ENCODE peak calls at places on chromosome 18, in five cellular contexts. T is mucosa of descending colon, G is PC-3, C is tibial artery, K is transverse colon. E is an unnamed sample.
A peak's percentile ranks its signal among the peaks of the same experiment; 100 is the strongest.

GRCh38 chr18:72808688-72809087 is 59.1 kb downstream of the NETO1 start:
- DNase-seq in G (no peak), K (no peak), T (no peak), C (no peak), E (no peak)

GRCh38 chr18:70288851-70289328 is at the start of gene SOCS6:
- DNase-seq in T (peak; percentile 75), G (peak; percentile 63), C (peak; percentile 41), K (peak; percentile 63), E (peak; percentile 41)

GRCh38 chr18:73270919-73271318 is 403.1 kb upstream of the NETO1 start:
- DNase-seq in G (no peak), C (no peak), K (no peak), T (no peak), E (no peak)

GRCh38 chr18:62072370-62072769 is 114.5 kb downstream of the PIGN start:
- DNase-seq in T (no peak), G (no peak), K (no peak), C (no peak), E (no peak)

GRCh38 chr18:26746284-26747130 is 119.0 kb downstream of the AQP4 start:
- DNase-seq in G (peak; percentile 67), T (no peak), K (no peak), C (no peak), E (no peak)

GRCh38 chr18:47883771-47884413 is 46.6 kb downstream of the SMAD2 start:
- DNase-seq in K (no peak), G (peak; percentile 51), T (no peak), C (no peak), E (no peak)

GRCh38 chr18:8705280-8705940 is at the start of gene MTCL1:
- DNase-seq in G (peak; percentile 57), K (no peak), C (no peak), T (peak; percentile 66), E (peak; percentile 67)

GRCh38 chr18:37665346-37665745 is 99.7 kb upstream of the CELF4 start:
- DNase-seq in T (no peak), G (no peak), C (no peak), K (no peak), E (no peak)

GRCh38 chr18:36158261-36158867 is 28.7 kb downstream of the ELP2 start:
- DNase-seq in T (no peak), C (no peak), K (no peak), G (no peak), E (no peak)

GRCh38 chr18:24763765-24764548 is 303.5 kb downstream of the HRH4 start:
- DNase-seq in G (peak; percentile 4), C (peak; percentile 30), T (no peak), K (no peak), E (no peak)

GRCh38 chr18:58045265-58046086 is 1.4 kb downstream of the NEDD4L start:
- DNase-seq in T (peak; percentile 85), G (peak; percentile 86), C (peak; percentile 28), K (peak; percentile 78), E (peak; percentile 68)

GRCh38 chr18:78228974-78229373 is 750.6 kb upstream of the SALL3 start:
- DNase-seq in G (no peak), C (no peak), K (no peak), T (no peak), E (no peak)

GRCh38 chr18:48545690-48546365 is 7.0 kb downstream of the CTIF start:
- DNase-seq in T (no peak), G (no peak), C (peak; percentile 49), K (peak; percentile 40), E (no peak)

GRCh38 chr18:13221821-13222220 is 3.3 kb downstream of the LDLRAD4 start:
- DNase-seq in G (no peak), K (peak; percentile 51), T (peak; percentile 71), C (peak; percentile 61), E (no peak)

GRCh38 chr18:8952796-8953760 is 149.4 kb upstream of the NDUFV2 start:
- DNase-seq in C (no peak), K (no peak), T (no peak), G (peak; percentile 77), E (no peak)

GRCh38 chr18:37721544-37722302 is 156.1 kb upstream of the CELF4 start:
- DNase-seq in C (no peak), G (no peak), T (no peak), K (no peak), E (no peak)

GRCh38 chr18:31574359-31574758 is 17.3 kb upstream of the TTR start:
- DNase-seq in G (no peak), C (no peak), K (no peak), T (no peak), E (no peak)

GRCh38 chr18:40124107-40124506 is 1830.9 kb upstream of the PIK3C3 start:
- DNase-seq in C (no peak), G (peak; percentile 52), T (no peak), K (no peak), E (no peak)

GRCh38 chr18:3016584-3017292 is 3.8 kb upstream of the LPIN2 start:
- DNase-seq in K (no peak), T (no peak), G (no peak), C (no peak), E (no peak)

GRCh38 chr18:9482790-9483189 is 7.5 kb downstream of the RALBP1 start:
- DNase-seq in T (no peak), G (no peak), K (no peak), C (no peak), E (no peak)

GRCh38 chr18:9762561-9762960 is 54.5 kb downstream of the RAB31 start:
- DNase-seq in G (no peak), C (no peak), T (no peak), K (no peak), E (no peak)

GRCh38 chr18:2515908-2516625 is 55.2 kb downstream of the METTL4 start:
- DNase-seq in G (peak; percentile 98), T (no peak), K (no peak), C (no peak), E (no peak)

GRCh38 chr18:57898506-57899124 is 95.5 kb upstream of the ATP8B1 start:
- DNase-seq in C (no peak), T (no peak), G (peak; percentile 33), K (no peak), E (no peak)

GRCh38 chr18:47997338-47997780 is 66.9 kb upstream of the SMAD2 start:
- DNase-seq in C (no peak), T (no peak), G (no peak), K (no peak), E (no peak)

GRCh38 chr18:3870914-3871313 is 420.9 kb downstream of the TGIF1 start:
- DNase-seq in C (no peak), G (no peak), K (no peak), T (no peak), E (no peak)

GRCh38 chr18:48032876-48033769 is 102.7 kb upstream of the SMAD2 start:
- DNase-seq in G (peak; percentile 47), C (peak; percentile 18), T (no peak), K (no peak), E (no peak)

GRCh38 chr18:25650201-25650941 is 298.4 kb upstream of the ZNF521 start:
- DNase-seq in T (no peak), K (no peak), C (no peak), G (no peak), E (no peak)

GRCh38 chr18:39199231-39199855 is 1633.7 kb upstream of the CELF4 start:
- DNase-seq in K (no peak), C (no peak), T (no peak), G (no peak), E (no peak)

GRCh38 chr18:63545094-63545493 is 2.9 kb downstream of the SERPINB12 start:
- DNase-seq in C (no peak), G (no peak), T (no peak), K (no peak), E (no peak)

GRCh38 chr18:23618862-23619387 is 32.6 kb upstream of the NPC1 start:
- DNase-seq in T (peak; percentile 63), C (no peak), G (no peak), K (no peak), E (no peak)

GRCh38 chr18:23617412-23618009 is 31.2 kb upstream of the NPC1 start:
- DNase-seq in G (no peak), K (no peak), T (no peak), C (no peak), E (no peak)

GRCh38 chr18:23616258-23616657 is 30.0 kb upstream of the NPC1 start:
- DNase-seq in G (no peak), K (no peak), T (no peak), C (no peak), E (no peak)

GRCh38 chr18:23623040-23623439 is 36.7 kb upstream of the NPC1 start:
- DNase-seq in G (no peak), C (no peak), K (no peak), T (no peak), E (no peak)

DNA sequence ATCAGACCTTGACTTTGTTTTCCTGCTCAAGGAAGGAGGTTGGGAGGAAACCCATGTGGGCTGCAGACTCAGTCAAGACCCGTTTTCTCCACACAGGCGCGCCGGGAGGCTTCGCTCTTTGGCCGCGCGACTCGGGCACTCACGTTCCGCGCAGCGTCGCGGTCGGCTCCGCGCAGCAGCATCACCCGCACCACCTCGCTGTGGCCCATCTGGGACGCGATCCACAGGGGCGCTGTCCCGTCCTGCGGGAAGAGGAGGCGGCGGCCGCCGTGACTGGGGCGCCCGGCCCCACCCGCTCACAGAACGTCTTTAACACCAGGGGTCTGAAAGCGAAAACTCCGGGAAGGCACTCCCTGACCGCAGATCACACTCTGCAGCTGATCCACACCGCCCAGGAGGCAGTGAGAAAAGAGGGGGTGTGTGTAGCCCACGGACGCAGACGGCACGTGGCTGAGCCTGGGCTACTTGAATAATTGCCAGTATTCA is 33.1 kb upstream of the NPC1 start:
- DNase-seq in G (no peak), K (peak; percentile 17), T (no peak), C (no peak), E (no peak)
- TF ChIP-seq CTCF in G (no peak), K (no peak), T (no peak), C (no peak), E (no peak)

DNA sequence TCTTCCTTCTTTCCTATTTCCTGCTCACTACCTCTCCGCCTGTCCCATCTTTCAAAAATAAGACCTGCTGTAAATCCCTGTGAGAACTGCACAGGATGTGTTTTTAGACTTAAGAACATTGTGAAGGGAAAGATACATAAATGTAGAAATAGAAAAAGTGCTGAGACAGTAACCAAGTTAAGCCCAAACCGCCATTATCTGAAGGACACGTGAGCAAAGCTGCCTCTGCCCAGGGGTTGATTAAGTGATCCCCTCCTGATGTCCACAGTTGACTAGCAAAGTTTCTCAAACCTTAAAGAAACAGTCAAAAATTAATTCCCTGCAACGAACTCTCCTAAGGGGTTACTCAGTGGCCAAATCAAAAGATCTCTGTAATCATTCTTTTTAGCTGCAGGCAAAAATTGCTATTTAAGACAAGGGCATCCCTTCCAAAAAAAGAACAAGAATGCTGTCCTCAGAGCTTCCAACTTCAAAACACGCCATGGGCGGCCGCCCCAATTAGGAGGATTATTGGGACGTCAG is 48.2 kb downstream of the ZNF516 start:
- DNase-seq in C (no peak), K (no peak), G (no peak), T (no peak), E (no peak)
- H3K4me1 ChIP-seq in C (no peaks in the 10 kb centered on the region), K (peaks cover 39% of the 10 kb centered on the region), G (peaks cover 16% of the 10 kb centered on the region), T (peaks cover 25% of the 10 kb centered on the region), E (no peaks in the 10 kb centered on the region)

GRCh38 chr18:79245517-79246001 is 150.2 kb upstream of the NFATC1 start:
- DNase-seq in G (peak; percentile 93), T (peak; percentile 66), K (peak; percentile 46), C (no peak), E (no peak)
- H3K4me3 ChIP-seq in G (peak overlapping the region; percentile 59), T (no peak overlapping the region), K (no peak overlapping the region), C (no peak overlapping the region), E (no peak overlapping the region)

GRCh38 chr18:21741511-21742322 is 1.1 kb downstream of the MIB1 start:
- DNase-seq in C (peak; percentile 27), T (peak; percentile 75), G (no peak), K (peak; percentile 40), E (no peak)
- TF ChIP-seq CTCF in C (no peak), T (no peak), G (no peak), K (no peak), E (peak; percentile 18)

GRCh38 chr18:60146220-60146960 is 226.2 kb downstream of the MC4R start:
- DNase-seq in T (no peak), G (no peak), K (no peak), C (no peak), E (no peak)
- H3K4me1 ChIP-seq in T (no peaks in the 10 kb centered on the region), G (no peaks in the 10 kb centered on the region), K (no peaks in the 10 kb centered on the region), C (no peaks in the 10 kb centered on the region), E (no peaks in the 10 kb centered on the region)